ENCODE peak calls at places on chromosomes 12 and 14, in seven cellular contexts. One of them, this sample, is unnamed.

GRCh38 chr14:102957222-102957621 is 34.8 kb downstream of the AMN start:
- DNase-seq in mucosa of descending colon: no peak
- DNase-seq in dorsolateral prefrontal cortex: peak
- DNase-seq in AG04449: no peak
- DNase-seq in PC-3: no peak
- DNase-seq in left ventricle myocardium inferior: no peak
- DNase-seq in fibroblast of pulmonary artery: no peak
- DNase-seq in this sample: no peak

GRCh38 chr12:33514893-33515292 is 75.3 kb upstream of the SYT10 start:
- DNase-seq in mucosa of descending colon: no peak
- DNase-seq in dorsolateral prefrontal cortex: no peak
- DNase-seq in AG04449: no peak
- DNase-seq in PC-3: peak
- DNase-seq in left ventricle myocardium inferior: no peak
- DNase-seq in fibroblast of pulmonary artery: no peak
- DNase-seq in this sample: no peak

GRCh38 chr12:795305-795704 is 42.9 kb downstream of the WNK1 start:
- DNase-seq in mucosa of descending colon: no peak
- DNase-seq in dorsolateral prefrontal cortex: no peak
- DNase-seq in AG04449: no peak
- DNase-seq in PC-3: no peak
- DNase-seq in left ventricle myocardium inferior: no peak
- DNase-seq in fibroblast of pulmonary artery: no peak
- DNase-seq in this sample: no peak

GRCh38 chr14:50775357-50775756 is 55.6 kb downstream of the NIN start:
- DNase-seq in mucosa of descending colon: no peak
- DNase-seq in dorsolateral prefrontal cortex: no peak
- DNase-seq in AG04449: peak
- DNase-seq in PC-3: peak
- DNase-seq in left ventricle myocardium inferior: no peak
- DNase-seq in fibroblast of pulmonary artery: peak
- DNase-seq in this sample: no peak

GRCh38 chr14:20857630-20858261 is 33.4 kb upstream of the RNASE3 start:
- DNase-seq in mucosa of descending colon: peak
- DNase-seq in dorsolateral prefrontal cortex: peak
- DNase-seq in AG04449: no peak
- DNase-seq in PC-3: peak
- DNase-seq in left ventricle myocardium inferior: peak
- DNase-seq in fibroblast of pulmonary artery: peak
- DNase-seq in this sample: peak

GRCh38 chr14:21093769-21094681 is 4.4 kb downstream of the ZNF219 start:
- DNase-seq in mucosa of descending colon: no peak
- DNase-seq in dorsolateral prefrontal cortex: no peak
- DNase-seq in AG04449: no peak
- DNase-seq in PC-3: no peak
- DNase-seq in left ventricle myocardium inferior: no peak
- DNase-seq in fibroblast of pulmonary artery: no peak
- DNase-seq in this sample: no peak

GRCh38 chr14:44149597-44149996 is 357.5 kb downstream of the FSCB start:
- DNase-seq in mucosa of descending colon: peak
- DNase-seq in dorsolateral prefrontal cortex: no peak
- DNase-seq in AG04449: no peak
- DNase-seq in PC-3: peak
- DNase-seq in left ventricle myocardium inferior: no peak
- DNase-seq in fibroblast of pulmonary artery: peak
- DNase-seq in this sample: no peak

GRCh38 chr14:94132285-94132887 is 3.0 kb upstream of the IFI27L2 start:
- DNase-seq in mucosa of descending colon: peak
- DNase-seq in dorsolateral prefrontal cortex: peak
- DNase-seq in AG04449: no peak
- DNase-seq in PC-3: peak
- DNase-seq in left ventricle myocardium inferior: no peak
- DNase-seq in fibroblast of pulmonary artery: peak
- DNase-seq in this sample: peak

GRCh38 chr14:69152181-69152943 is 557 bp downstream of the DCAF5 start:
- DNase-seq in mucosa of descending colon: peak
- DNase-seq in dorsolateral prefrontal cortex: no peak
- DNase-seq in AG04449: no peak
- DNase-seq in PC-3: peak
- DNase-seq in left ventricle myocardium inferior: no peak
- DNase-seq in fibroblast of pulmonary artery: peak
- DNase-seq in this sample: peak

GRCh38 chr14:33617154-33617553 is 333.7 kb downstream of the EGLN3 start:
- DNase-seq in mucosa of descending colon: no peak
- DNase-seq in dorsolateral prefrontal cortex: no peak
- DNase-seq in AG04449: peak
- DNase-seq in PC-3: peak
- DNase-seq in left ventricle myocardium inferior: no peak
- DNase-seq in fibroblast of pulmonary artery: peak
- DNase-seq in this sample: no peak

GRCh38 chr14:56491299-56492285 is 88.0 kb upstream of the TMEM260 start:
- DNase-seq in mucosa of descending colon: peak
- DNase-seq in dorsolateral prefrontal cortex: peak
- DNase-seq in AG04449: no peak
- DNase-seq in PC-3: peak
- DNase-seq in left ventricle myocardium inferior: no peak
- DNase-seq in fibroblast of pulmonary artery: peak
- DNase-seq in this sample: peak

GRCh38 chr12:24423611-24424010 is 474.1 kb upstream of the SOX5 start:
- DNase-seq in mucosa of descending colon: no peak
- DNase-seq in dorsolateral prefrontal cortex: no peak
- DNase-seq in AG04449: no peak
- DNase-seq in PC-3: no peak
- DNase-seq in left ventricle myocardium inferior: no peak
- DNase-seq in fibroblast of pulmonary artery: no peak
- DNase-seq in this sample: no peak

GRCh38 chr14:51395361-51395849 is 155.4 kb downstream of the TMX1 start:
- DNase-seq in mucosa of descending colon: no peak
- DNase-seq in dorsolateral prefrontal cortex: peak
- DNase-seq in AG04449: peak
- DNase-seq in PC-3: peak
- DNase-seq in left ventricle myocardium inferior: peak
- DNase-seq in fibroblast of pulmonary artery: peak
- DNase-seq in this sample: peak

GRCh38 chr14:52244328-52244727 is 23.2 kb upstream of the PTGDR start:
- DNase-seq in mucosa of descending colon: no peak
- DNase-seq in dorsolateral prefrontal cortex: no peak
- DNase-seq in AG04449: no peak
- DNase-seq in PC-3: no peak
- DNase-seq in left ventricle myocardium inferior: no peak
- DNase-seq in fibroblast of pulmonary artery: no peak
- DNase-seq in this sample: no peak

GRCh38 chr12:27176765-27177164 is 67.3 kb upstream of the STK38L start:
- DNase-seq in mucosa of descending colon: no peak
- DNase-seq in dorsolateral prefrontal cortex: no peak
- DNase-seq in AG04449: no peak
- DNase-seq in PC-3: peak
- DNase-seq in left ventricle myocardium inferior: no peak
- DNase-seq in fibroblast of pulmonary artery: peak
- DNase-seq in this sample: no peak

GRCh38 chr12:20410746-20411145 is 42.4 kb downstream of the PDE3A start:
- DNase-seq in mucosa of descending colon: no peak
- DNase-seq in dorsolateral prefrontal cortex: no peak
- DNase-seq in AG04449: no peak
- DNase-seq in PC-3: no peak
- DNase-seq in left ventricle myocardium inferior: no peak
- DNase-seq in fibroblast of pulmonary artery: no peak
- DNase-seq in this sample: no peak

GRCh38 chr14:51157012-51157411 is 62.1 kb upstream of the TRIM9 start:
- DNase-seq in mucosa of descending colon: no peak
- DNase-seq in dorsolateral prefrontal cortex: no peak
- DNase-seq in AG04449: no peak
- DNase-seq in PC-3: peak
- DNase-seq in left ventricle myocardium inferior: no peak
- DNase-seq in fibroblast of pulmonary artery: peak
- DNase-seq in this sample: no peak

GRCh38 chr14:68408680-68409079 is 384.2 kb downstream of the ZFP36L1 start:
- DNase-seq in mucosa of descending colon: no peak
- DNase-seq in dorsolateral prefrontal cortex: no peak
- DNase-seq in AG04449: no peak
- DNase-seq in PC-3: peak
- DNase-seq in left ventricle myocardium inferior: no peak
- DNase-seq in fibroblast of pulmonary artery: peak
- DNase-seq in this sample: no peak

GRCh38 chr14:22143360-22143759 is 445.7 kb downstream of the DAD1 start:
- DNase-seq in mucosa of descending colon: no peak
- DNase-seq in dorsolateral prefrontal cortex: no peak
- DNase-seq in AG04449: no peak
- DNase-seq in PC-3: peak
- DNase-seq in left ventricle myocardium inferior: no peak
- DNase-seq in fibroblast of pulmonary artery: no peak
- DNase-seq in this sample: no peak

DNA sequence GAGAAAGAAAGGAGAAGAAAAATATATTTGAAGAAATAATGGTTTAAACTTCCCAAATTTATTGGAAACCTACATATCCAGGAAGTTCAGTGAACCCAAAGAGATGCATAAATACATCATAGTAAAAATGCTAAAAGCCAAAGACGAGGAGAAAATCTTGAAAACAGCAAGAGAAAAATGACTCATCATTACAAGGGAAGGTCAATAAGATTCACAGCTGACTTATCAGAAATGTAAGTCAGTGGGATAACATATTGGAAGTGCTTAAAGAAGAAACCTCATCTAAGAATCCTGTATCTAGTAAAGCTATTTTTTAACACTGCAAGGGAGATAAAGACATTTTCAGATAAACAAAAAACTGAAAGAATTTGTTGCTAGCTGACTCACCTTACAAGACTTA is 19.9 kb downstream of the RIC8B start:
- DNase-seq in mucosa of descending colon: no peak
- DNase-seq in dorsolateral prefrontal cortex: no peak
- DNase-seq in AG04449: no peak
- DNase-seq in PC-3: no peak
- DNase-seq in left ventricle myocardium inferior: no peak
- DNase-seq in fibroblast of pulmonary artery: no peak
- DNase-seq in this sample: no peak
- TF ChIP-seq CTCF in mucosa of descending colon: no peak
- TF ChIP-seq CTCF in dorsolateral prefrontal cortex: no peak
- TF ChIP-seq CTCF in AG04449: no peak
- TF ChIP-seq CTCF in PC-3: no peak
- TF ChIP-seq CTCF in left ventricle myocardium inferior: no peak
- TF ChIP-seq CTCF in fibroblast of pulmonary artery: no peak
- TF ChIP-seq CTCF in this sample: no peak

DNA sequence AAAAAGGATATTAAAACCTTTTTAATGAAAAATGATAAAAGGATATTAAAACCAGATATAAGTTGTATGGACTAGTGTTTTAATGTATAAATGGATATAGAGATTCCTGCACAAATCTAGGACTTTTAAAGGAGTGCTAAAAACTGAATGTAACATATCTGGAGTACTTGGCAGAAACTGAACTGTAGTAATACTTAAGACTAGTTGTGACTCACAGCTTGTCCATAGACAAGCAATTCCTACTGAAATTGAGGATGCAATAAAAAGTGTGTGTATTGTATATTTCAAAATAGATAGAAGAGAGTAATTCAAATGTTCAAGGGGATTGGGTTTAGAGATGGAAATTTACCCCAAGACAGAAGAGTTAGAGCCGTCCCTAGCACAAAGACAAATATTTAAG is 59.6 kb downstream of the FBXO33 start:
- DNase-seq in mucosa of descending colon: no peak
- DNase-seq in dorsolateral prefrontal cortex: no peak
- DNase-seq in AG04449: peak
- DNase-seq in PC-3: no peak
- DNase-seq in left ventricle myocardium inferior: no peak
- DNase-seq in fibroblast of pulmonary artery: peak
- DNase-seq in this sample: no peak
- TF ChIP-seq CTCF in mucosa of descending colon: no peak
- TF ChIP-seq CTCF in dorsolateral prefrontal cortex: no peak
- TF ChIP-seq CTCF in AG04449: no peak
- TF ChIP-seq CTCF in PC-3: no peak
- TF ChIP-seq CTCF in left ventricle myocardium inferior: no peak
- TF ChIP-seq CTCF in fibroblast of pulmonary artery: no peak
- TF ChIP-seq CTCF in this sample: no peak

GRCh38 chr12:111754671-111755070 is 12.1 kb upstream of the ALDH2 start:
- DNase-seq in mucosa of descending colon: no peak
- DNase-seq in dorsolateral prefrontal cortex: no peak
- DNase-seq in AG04449: no peak
- DNase-seq in PC-3: no peak
- DNase-seq in left ventricle myocardium inferior: peak
- DNase-seq in fibroblast of pulmonary artery: no peak
- DNase-seq in this sample: peak

GRCh38 chr12:111756196-111756595 is 10.5 kb upstream of the ALDH2 start:
- DNase-seq in mucosa of descending colon: no peak
- DNase-seq in dorsolateral prefrontal cortex: no peak
- DNase-seq in AG04449: no peak
- DNase-seq in PC-3: no peak
- DNase-seq in left ventricle myocardium inferior: no peak
- DNase-seq in fibroblast of pulmonary artery: no peak
- DNase-seq in this sample: no peak

GRCh38 chr12:111756681-111757080 is 10.1 kb upstream of the ALDH2 start:
- DNase-seq in mucosa of descending colon: no peak
- DNase-seq in dorsolateral prefrontal cortex: no peak
- DNase-seq in AG04449: no peak
- DNase-seq in PC-3: no peak
- DNase-seq in left ventricle myocardium inferior: no peak
- DNase-seq in fibroblast of pulmonary artery: no peak
- DNase-seq in this sample: no peak

GRCh38 chr12:111749391-111749790 is 17.3 kb upstream of the ALDH2 start:
- DNase-seq in mucosa of descending colon: no peak
- DNase-seq in dorsolateral prefrontal cortex: no peak
- DNase-seq in AG04449: no peak
- DNase-seq in PC-3: no peak
- DNase-seq in left ventricle myocardium inferior: no peak
- DNase-seq in fibroblast of pulmonary artery: no peak
- DNase-seq in this sample: no peak

DNA sequence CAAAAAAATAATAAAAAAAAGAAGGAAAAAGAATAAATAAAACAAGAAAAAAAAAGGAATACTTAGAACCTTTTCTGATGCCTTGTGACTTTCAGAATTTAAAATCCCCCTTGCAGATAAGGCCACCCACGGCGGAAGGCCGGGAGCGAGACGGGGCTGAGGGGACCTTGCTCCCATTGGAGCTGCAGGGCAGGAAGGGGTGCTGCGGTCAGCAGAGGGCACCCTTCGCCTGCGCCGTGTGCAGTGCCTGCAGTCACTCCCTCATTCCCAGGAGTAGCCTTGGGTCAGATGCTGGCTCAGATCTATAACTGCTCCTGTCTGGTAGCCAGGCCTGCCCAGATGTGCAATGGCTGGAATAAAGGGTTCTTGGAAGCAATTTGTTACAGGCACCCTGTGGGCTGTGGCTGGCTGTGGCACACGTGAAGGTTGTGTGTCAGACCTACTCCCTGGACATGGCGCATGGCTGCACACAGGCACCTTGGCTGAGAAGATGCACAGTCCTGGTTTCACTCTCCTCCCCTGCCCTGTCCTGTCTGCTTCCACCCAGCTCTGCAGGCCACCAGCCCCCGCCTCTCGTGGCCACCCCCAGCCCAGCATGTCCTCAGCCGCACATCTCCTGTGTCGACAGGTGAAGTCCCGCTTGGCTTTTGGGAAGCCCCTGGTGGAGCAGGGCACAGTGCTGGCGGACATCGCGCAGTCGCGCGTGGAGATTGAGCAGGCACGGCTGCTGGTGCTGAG is 13.4 kb upstream of the ALDH2 start:
- DNase-seq in mucosa of descending colon: peak
- DNase-seq in dorsolateral prefrontal cortex: peak
- DNase-seq in AG04449: no peak
- DNase-seq in PC-3: peak
- DNase-seq in left ventricle myocardium inferior: peak
- DNase-seq in fibroblast of pulmonary artery: peak
- DNase-seq in this sample: peak
- TF ChIP-seq CTCF in mucosa of descending colon: peak
- TF ChIP-seq CTCF in dorsolateral prefrontal cortex: peak
- TF ChIP-seq CTCF in AG04449: peak
- TF ChIP-seq CTCF in PC-3: peak
- TF ChIP-seq CTCF in left ventricle myocardium inferior: peak
- TF ChIP-seq CTCF in fibroblast of pulmonary artery: peak
- TF ChIP-seq CTCF in this sample: peak

GRCh38 chr12:10101648-10102220 is 2.9 kb upstream of the CLEC1A start:
- DNase-seq in mucosa of descending colon: no peak
- DNase-seq in dorsolateral prefrontal cortex: no peak
- DNase-seq in AG04449: no peak
- DNase-seq in PC-3: no peak
- DNase-seq in left ventricle myocardium inferior: no peak
- DNase-seq in fibroblast of pulmonary artery: no peak
- DNase-seq in this sample: no peak
- TF ChIP-seq CTCF in mucosa of descending colon: no peak
- TF ChIP-seq CTCF in dorsolateral prefrontal cortex: no peak
- TF ChIP-seq CTCF in AG04449: no peak
- TF ChIP-seq CTCF in PC-3: no peak
- TF ChIP-seq CTCF in left ventricle myocardium inferior: no peak
- TF ChIP-seq CTCF in fibroblast of pulmonary artery: no peak
- TF ChIP-seq CTCF in this sample: no peak